ENCODE peak calls at places on chromosomes 7 and 10, in nine cellular contexts. I is HCT116, J is A549, K is K562, G is HepG2, L is GM23338, R is HL-60, H is Panc1, C is SK-N-SH. V is an unnamed sample.

GRCh38 chr7:36430171-36430570 is 40.5 kb downstream of the ANLN start:
- DNase-seq in I (no peak), J (no peak), K (no peak), G (no peak), L (no peak), R (no peak), H (no peak), C (no peak), V (no peak)

GRCh38 chr10:116665541-116666125 is 44.9 kb downstream of the PNLIPRP2 start:
- DNase-seq in I (no peak), J (no peak), K (no peak), G (peak; percentile 83), L (no peak), R (no peak), H (no peak), C (no peak), V (no peak)

GRCh38 chr10:659710-660141 is 29.7 kb downstream of the DIP2C start:
- DNase-seq in I (no peak), J (no peak), K (no peak), G (no peak), L (no peak), R (no peak), H (no peak), C (no peak), V (no peak)

GRCh38 chr7:80078159-80078731 is 56.4 kb upstream of the GNAI1 start:
- DNase-seq in I (no peak), J (no peak), K (no peak), G (no peak), L (no peak), R (no peak), H (no peak), C (no peak), V (no peak)

GRCh38 chr10:3783721-3784432 is 1.1 kb downstream of the KLF6 start:
- DNase-seq in I (no peak), J (peak; percentile 84), K (no peak), G (peak; percentile 86), L (peak; percentile 79), R (peak; percentile 68), H (no peak), C (peak; percentile 58), V (no peak)

GRCh38 chr10:13938940-13939339 is 352.2 kb downstream of the PRPF18 start:
- DNase-seq in I (no peak), J (no peak), K (no peak), G (no peak), L (no peak), R (no peak), H (no peak), C (no peak), V (no peak)

GRCh38 chr10:782751-783648 is 93.5 kb upstream of the DIP2C start:
- DNase-seq in I (no peak), J (no peak), K (no peak), G (no peak), L (no peak), R (no peak), H (no peak), C (peak; percentile 22), V (no peak)

GRCh38 chr10:58588673-58589265 is 76.1 kb downstream of the BICC1 start:
- DNase-seq in I (no peak), J (no peak), K (peak; percentile 24), G (no peak), L (peak; percentile 36), R (no peak), H (no peak), C (no peak), V (no peak)

GRCh38 chr10:12709516-12709915 is 292.0 kb downstream of the CCDC3 start:
- DNase-seq in I (no peak), J (peak; percentile 55), K (no peak), G (no peak), L (no peak), R (no peak), H (no peak), C (no peak), V (no peak)

GRCh38 chr10:52525761-52526160 is 211.7 kb downstream of the DKK1 start:
- DNase-seq in I (no peak), J (peak; percentile 34), K (no peak), G (no peak), L (no peak), R (no peak), H (no peak), C (no peak), V (no peak)

GRCh38 chr10:91159254-91159783 is 61.1 kb upstream of the PCGF5 start:
- DNase-seq in I (no peak), J (no peak), K (no peak), G (no peak), L (no peak), R (no peak), H (no peak), C (no peak), V (no peak)

DNA sequence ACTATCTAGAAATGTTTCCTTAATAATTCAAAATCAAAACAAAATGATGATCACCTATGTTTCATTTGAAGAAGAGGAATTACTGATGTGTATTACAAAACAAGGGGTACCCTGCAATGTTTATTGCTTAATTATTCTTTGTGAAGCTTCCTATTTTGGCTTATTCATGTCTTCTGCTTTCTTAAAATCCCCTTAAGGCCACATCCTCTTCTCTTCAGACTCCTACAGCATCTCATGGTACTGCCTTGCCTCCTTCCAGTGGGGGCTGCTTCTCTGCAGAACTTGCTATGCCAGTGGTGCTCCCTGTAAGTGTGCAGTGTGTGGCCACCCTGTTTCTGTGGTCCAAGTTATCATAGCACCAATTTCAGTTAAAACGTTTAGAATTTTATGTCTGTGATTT is 35.0 kb downstream of the CCDC146 start:
- DNase-seq in I (no peak), J (no peak), K (no peak), G (no peak), L (no peak), R (peak; percentile 49), H (no peak), C (no peak), V (peak; percentile 54)
- TF ChIP-seq REST in I (no peak), J (no peak), K (no peak), G (no peak), L (no peak), R (no peak), H (no peak), C (no peak), V (no peak)

GRCh38 chr10:10479465-10479864 is 538.2 kb upstream of the CELF2 start:
- DNase-seq in I (no peak), J (no peak), K (no peak), G (no peak), L (no peak), R (no peak), H (no peak), C (no peak), V (no peak)
- TF ChIP-seq REST in I (no peak), J (no peak), K (no peak), G (no peak), L (no peak), R (no peak), H (no peak), C (no peak), V (no peak)

GRCh38 chr10:15244635-15245197 is 76.2 kb upstream of the NMT2 start:
- DNase-seq in I (no peak), J (no peak), K (peak; percentile 32), G (no peak), L (no peak), R (no peak), H (no peak), C (no peak), V (no peak)

GRCh38 chr10:15245530-15245929 is 77.0 kb upstream of the NMT2 start:
- DNase-seq in I (peak; percentile 21), J (peak; percentile 34), K (peak; percentile 34), G (peak; percentile 20), L (peak; percentile 55), R (no peak), H (no peak), C (peak; percentile 47), V (no peak)
- TF ChIP-seq REST in I (no peak), J (no peak), K (no peak), G (no peak), L (no peak), R (no peak), H (no peak), C (no peak), V (no peak)

GRCh38 chr10:69449841-69450240 is 1.4 kb upstream of the TSPAN15 start:
- DNase-seq in I (peak; percentile 77), J (peak; percentile 95), K (peak; percentile 70), G (peak; percentile 73), L (peak; percentile 91), R (no peak), H (peak; percentile 69), C (peak; percentile 78), V (no peak)
- TF ChIP-seq REST in I (no peak), J (no peak), K (no peak), G (no peak), L (no peak), R (no peak), H (no peak), C (no peak), V (no peak)

DNA sequence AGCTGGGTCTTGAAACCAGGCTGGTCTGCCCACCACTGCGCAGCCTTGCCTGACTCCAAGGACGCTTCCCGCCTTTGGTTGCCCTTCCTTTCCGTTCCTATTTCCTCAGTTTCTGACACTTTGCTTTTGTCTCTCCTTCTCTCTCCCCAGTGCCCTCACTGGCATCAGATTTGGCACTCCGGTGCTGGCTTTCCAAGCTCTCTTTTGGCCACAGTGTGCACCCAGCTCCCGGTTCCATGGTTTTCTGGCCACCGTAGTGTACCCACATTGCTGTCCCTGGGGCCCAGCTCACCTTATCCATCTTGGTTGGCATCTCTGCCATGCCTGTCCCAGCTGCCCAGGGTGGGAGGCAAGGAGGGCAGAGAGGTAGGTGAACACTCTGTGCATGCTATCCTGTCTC is 142.2 kb downstream of the PLXNA4 start:
- DNase-seq in I (no peak), J (no peak), K (no peak), G (no peak), L (no peak), R (no peak), H (no peak), C (no peak), V (no peak)
- TF ChIP-seq REST in I (no peak), J (no peak), K (no peak), G (no peak), L (no peak), R (no peak), H (no peak), C (no peak), V (no peak)

DNA sequence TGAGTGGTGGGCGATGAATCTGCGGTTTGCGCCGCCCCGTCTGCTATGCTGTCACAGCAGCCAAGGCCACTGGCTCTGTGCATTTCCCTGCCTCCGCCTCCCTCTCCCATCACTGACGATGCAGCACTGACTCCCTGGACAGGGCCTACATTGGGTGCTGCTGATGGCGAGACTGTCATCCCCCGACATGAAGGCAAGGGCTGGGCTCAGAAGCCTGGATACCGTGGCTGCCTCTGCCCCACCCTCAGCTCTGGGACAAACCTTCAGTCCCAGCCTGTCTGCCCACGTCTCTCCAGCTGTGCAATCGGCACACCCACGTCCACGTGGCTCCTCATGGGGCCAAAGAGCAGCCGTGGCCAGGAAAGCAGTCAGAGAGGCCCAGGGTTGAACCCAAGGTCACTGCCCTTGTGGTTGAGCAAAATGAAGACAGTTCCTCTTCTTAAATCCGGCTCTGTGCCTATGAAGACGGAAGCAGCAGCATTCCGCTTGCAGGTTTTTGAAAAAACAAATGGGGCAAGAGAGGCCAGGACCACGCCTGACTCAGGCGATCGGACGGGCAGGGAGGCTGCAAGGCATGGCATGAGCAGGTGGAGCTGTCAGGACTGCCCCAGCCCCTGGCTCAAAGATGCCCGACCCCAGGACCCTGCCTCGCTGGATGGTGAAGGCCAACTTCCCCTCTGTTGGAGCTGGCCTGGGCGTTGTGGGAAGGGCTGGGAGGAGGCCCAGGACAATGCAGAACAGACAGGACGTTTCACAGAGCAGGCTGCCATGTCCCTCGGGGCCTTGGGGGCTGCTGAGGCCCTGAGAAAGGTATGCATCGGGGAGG is 517.5 kb downstream of the DNAJB6 start:
- DNase-seq in I (no peak), J (no peak), K (no peak), G (peak; percentile 26), L (no peak), R (peak; percentile 89), H (no peak), C (no peak), V (no peak)
- TF ChIP-seq REST in I (no peak), J (no peak), K (no peak), G (no peak), L (no peak), R (no peak), H (no peak), C (no peak), V (no peak)